ENCODE peak calls at places on chromosomes 1 and 21, in four cellular contexts. One of them, this sample, is unnamed.

GRCh38 chr1:1562556-1563195 is 12.0 kb downstream of the SSU72 start:
- DNase-seq in AG04450: no peak
- DNase-seq in GM12865: no peak
- DNase-seq in ovary: no peak
- DNase-seq in this sample: no peak

GRCh38 chr1:3530086-3530930 is 75.8 kb downstream of the ARHGEF16 start:
- DNase-seq in AG04450: no peak
- DNase-seq in GM12865: no peak
- DNase-seq in ovary: no peak
- DNase-seq in this sample: peak; percentile 46

GRCh38 chr1:69138172-69138571 is 429.6 kb upstream of the LRRC7 start:
- DNase-seq in AG04450: no peak
- DNase-seq in GM12865: no peak
- DNase-seq in ovary: no peak
- DNase-seq in this sample: no peak

GRCh38 chr1:183135336-183135735 is 50.7 kb upstream of the LAMC2 start:
- DNase-seq in AG04450: no peak
- DNase-seq in GM12865: no peak
- DNase-seq in ovary: no peak
- DNase-seq in this sample: no peak

GRCh38 chr1:20188455-20188817 is 2.1 kb upstream of the PLA2G2C start:
- DNase-seq in AG04450: no peak
- DNase-seq in GM12865: no peak
- DNase-seq in ovary: no peak
- DNase-seq in this sample: no peak

GRCh38 chr1:203099760-203100159 is 13.9 kb upstream of the MYOG start:
- DNase-seq in AG04450: no peak
- DNase-seq in GM12865: no peak
- DNase-seq in ovary: no peak
- DNase-seq in this sample: no peak

GRCh38 chr1:22949807-22950462 is 22.7 kb downstream of the LACTBL1 start:
- DNase-seq in AG04450: no peak
- DNase-seq in GM12865: no peak
- DNase-seq in ovary: no peak
- DNase-seq in this sample: no peak

GRCh38 chr1:204108312-204109141 is 35.6 kb downstream of the SOX13 start:
- DNase-seq in AG04450: no peak
- DNase-seq in GM12865: no peak
- DNase-seq in ovary: no peak
- DNase-seq in this sample: no peak

GRCh38 chr1:46983825-46984586 is 39.5 kb upstream of the CYP4X1 start:
- DNase-seq in AG04450: no peak
- DNase-seq in GM12865: no peak
- DNase-seq in ovary: no peak
- DNase-seq in this sample: no peak

GRCh38 chr1:93591291-93591832 is 90.3 kb downstream of the BCAR3 start:
- DNase-seq in AG04450: no peak
- DNase-seq in GM12865: no peak
- DNase-seq in ovary: no peak
- DNase-seq in this sample: no peak

GRCh38 chr1:209455133-209455532 is 128.4 kb upstream of the CAMK1G start:
- DNase-seq in AG04450: no peak
- DNase-seq in GM12865: no peak
- DNase-seq in ovary: no peak
- DNase-seq in this sample: no peak

GRCh38 chr1:235018720-235019444 is 109.8 kb downstream of the TOMM20 start:
- DNase-seq in AG04450: no peak
- DNase-seq in GM12865: no peak
- DNase-seq in ovary: no peak
- DNase-seq in this sample: no peak

GRCh38 chr21:43851593-43851992 is 13.4 kb upstream of the AGPAT3 start:
- DNase-seq in AG04450: no peak
- DNase-seq in GM12865: no peak
- DNase-seq in ovary: no peak
- DNase-seq in this sample: no peak

GRCh38 chr1:218347713-218348627 is 2.8 kb downstream of the TGFB2 start:
- DNase-seq in AG04450: no peak
- DNase-seq in GM12865: no peak
- DNase-seq in ovary: no peak
- DNase-seq in this sample: peak; percentile 73

GRCh38 chr1:45492691-45493090 is 1.7 kb upstream of the TESK2 start:
- DNase-seq in AG04450: no peak
- DNase-seq in GM12865: no peak
- DNase-seq in ovary: no peak
- DNase-seq in this sample: no peak

GRCh38 chr1:27630859-27631491 is 4.0 kb downstream of the FGR start:
- DNase-seq in AG04450: no peak
- DNase-seq in GM12865: peak; percentile 90
- DNase-seq in ovary: no peak
- DNase-seq in this sample: no peak

GRCh38 chr21:17699524-17700189 is 87.0 kb upstream of the BTG3 start:
- DNase-seq in AG04450: no peak
- DNase-seq in GM12865: peak; percentile 46
- DNase-seq in ovary: no peak
- DNase-seq in this sample: no peak

GRCh38 chr1:234719454-234720258 is 109.7 kb upstream of the IRF2BP2 start:
- DNase-seq in AG04450: no peak
- DNase-seq in GM12865: no peak
- DNase-seq in ovary: no peak
- DNase-seq in this sample: no peak

GRCh38 chr1:22359427-22359826 is 92.2 kb upstream of the ZBTB40 start:
- DNase-seq in AG04450: no peak
- DNase-seq in GM12865: no peak
- DNase-seq in ovary: no peak
- DNase-seq in this sample: no peak

GRCh38 chr1:156602557-156602993 is 1.3 kb upstream of the GPATCH4 start:
- DNase-seq in AG04450: no peak
- DNase-seq in GM12865: peak; percentile 43
- DNase-seq in ovary: no peak
- DNase-seq in this sample: no peak

GRCh38 chr1:22805672-22806038 is 95.0 kb downstream of the EPHB2 start:
- DNase-seq in AG04450: no peak
- DNase-seq in GM12865: no peak
- DNase-seq in ovary: no peak
- DNase-seq in this sample: no peak

GRCh38 chr1:212749924-212750535 is 41.5 kb downstream of the NSL1 start:
- DNase-seq in AG04450: peak; percentile 54
- DNase-seq in GM12865: peak; percentile 50
- DNase-seq in ovary: no peak
- DNase-seq in this sample: peak; percentile 40

GRCh38 chr1:119924948-119925898 is 28.9 kb upstream of the ADAM30 start:
- DNase-seq in AG04450: no peak
- DNase-seq in GM12865: no peak
- DNase-seq in ovary: no peak
- DNase-seq in this sample: no peak

GRCh38 chr1:240086726-240087125 is 5.0 kb upstream of the FMN2 start:
- DNase-seq in AG04450: no peak
- DNase-seq in GM12865: no peak
- DNase-seq in ovary: no peak
- DNase-seq in this sample: no peak

GRCh38 chr1:76381450-76382108 is 307.0 kb downstream of the ST6GALNAC3 start:
- DNase-seq in AG04450: peak; percentile 1
- DNase-seq in GM12865: no peak
- DNase-seq in ovary: no peak
- DNase-seq in this sample: no peak

GRCh38 chr1:246302251-246302625 is 204.8 kb downstream of the SMYD3 start:
- DNase-seq in AG04450: no peak
- DNase-seq in GM12865: no peak
- DNase-seq in ovary: no peak
- DNase-seq in this sample: no peak

GRCh38 chr1:223628858-223629257 is 36.6 kb downstream of the CAPN8 start:
- DNase-seq in AG04450: no peak
- DNase-seq in GM12865: no peak
- DNase-seq in ovary: no peak
- DNase-seq in this sample: no peak

GRCh38 chr21:44949161-44950015 is 9.6 kb downstream of the SLX9 start:
- DNase-seq in AG04450: no peak
- DNase-seq in GM12865: peak; percentile 81
- DNase-seq in ovary: peak; percentile 85
- DNase-seq in this sample: peak; percentile 74

GRCh38 chr1:9084883-9085282 is 15.4 kb upstream of the SLC2A5 start:
- DNase-seq in AG04450: no peak
- DNase-seq in GM12865: no peak
- DNase-seq in ovary: no peak
- DNase-seq in this sample: no peak

GRCh38 chr21:36917487-36918158 is 48.8 kb downstream of the HLCS start:
- DNase-seq in AG04450: peak; percentile 32
- DNase-seq in GM12865: peak; percentile 8
- DNase-seq in ovary: no peak
- DNase-seq in this sample: no peak

GRCh38 chr1:183195146-183195571 is 9.1 kb downstream of the LAMC2 start:
- DNase-seq in AG04450: no peak
- DNase-seq in GM12865: peak; percentile 60
- DNase-seq in ovary: no peak
- DNase-seq in this sample: peak; percentile 34

GRCh38 chr1:199700551-199700950 is 327.0 kb upstream of the NR5A2 start:
- DNase-seq in AG04450: no peak
- DNase-seq in GM12865: no peak
- DNase-seq in ovary: no peak
- DNase-seq in this sample: no peak

GRCh38 chr1:39673215-39673614 is 1.3 kb upstream of the NT5C1A start:
- DNase-seq in AG04450: no peak
- DNase-seq in GM12865: no peak
- DNase-seq in ovary: no peak
- DNase-seq in this sample: no peak

GRCh38 chr1:39671433-39671792 is 494 bp downstream of the NT5C1A start:
- DNase-seq in AG04450: no peak
- DNase-seq in GM12865: no peak
- DNase-seq in ovary: peak; percentile 46
- DNase-seq in this sample: no peak

GRCh38 chr1:39670689-39671088 is 1.2 kb downstream of the NT5C1A start:
- DNase-seq in AG04450: no peak
- DNase-seq in GM12865: no peak
- DNase-seq in ovary: no peak
- DNase-seq in this sample: no peak

GRCh38 chr1:39672551-39672947 is 642 bp upstream of the NT5C1A start:
- DNase-seq in AG04450: no peak
- DNase-seq in GM12865: peak; percentile 49
- DNase-seq in ovary: no peak
- DNase-seq in this sample: no peak

DNA sequence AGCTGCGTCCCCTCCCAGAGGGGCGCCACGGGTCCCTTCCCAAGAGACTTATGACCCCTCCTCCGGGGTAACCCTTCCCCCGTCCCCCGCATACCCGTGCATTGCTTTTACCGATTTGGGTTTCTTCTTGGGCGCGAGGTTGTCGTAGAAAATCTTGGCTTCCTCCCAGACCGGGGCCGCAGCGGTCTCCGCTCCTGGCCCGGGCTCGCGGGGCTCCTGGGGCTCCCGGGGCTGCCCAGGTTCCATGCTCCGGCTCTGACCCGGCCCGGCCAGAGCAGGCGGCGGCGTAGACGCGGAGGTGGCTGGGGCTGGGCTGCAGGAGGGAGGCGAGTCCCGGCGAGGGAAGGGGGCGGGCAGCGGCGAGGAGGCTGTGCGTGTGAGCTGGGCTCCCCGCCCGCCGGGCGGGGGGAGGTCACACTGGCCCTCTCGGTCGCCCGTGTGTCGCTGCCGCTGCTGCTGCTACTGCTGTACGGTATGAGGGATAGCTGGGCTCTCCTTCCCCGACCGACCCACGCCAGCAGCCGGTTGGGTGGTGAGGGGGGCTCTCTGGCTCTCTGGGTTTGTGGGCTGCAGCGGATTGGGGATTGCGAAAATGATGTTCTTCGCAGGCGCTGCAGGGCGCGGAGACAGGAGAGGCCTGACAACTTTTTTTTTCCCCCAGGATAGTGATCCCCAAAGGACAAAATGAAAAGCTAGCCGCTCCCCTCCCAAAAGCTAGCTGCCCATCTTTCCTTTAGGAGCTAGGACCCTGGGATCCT is at the start of gene NT5C1A:
- DNase-seq in AG04450: no peak
- DNase-seq in GM12865: peak; percentile 45
- DNase-seq in ovary: peak; percentile 31
- DNase-seq in this sample: no peak
- H3K4me3 ChIP-seq in AG04450: peak within 1 kb of the TSS; percentile 45
- H3K4me3 ChIP-seq in GM12865: peak within 1 kb of the TSS; percentile 50
- H3K4me3 ChIP-seq in ovary: peak within 1 kb of the TSS; percentile 43
- H3K4me3 ChIP-seq in this sample: no peak within 1 kb of the TSS

GRCh38 chr1:207309775-207310273 is 11.7 kb upstream of the CD55 start:
- DNase-seq in AG04450: peak; percentile 38
- DNase-seq in GM12865: peak; percentile 24
- DNase-seq in ovary: peak; percentile 24
- DNase-seq in this sample: peak; percentile 81
- H3K4me3 ChIP-seq in AG04450: no peak overlapping the region
- H3K4me3 ChIP-seq in GM12865: no peak overlapping the region
- H3K4me3 ChIP-seq in ovary: no peak overlapping the region
- H3K4me3 ChIP-seq in this sample: no peak overlapping the region

DNA sequence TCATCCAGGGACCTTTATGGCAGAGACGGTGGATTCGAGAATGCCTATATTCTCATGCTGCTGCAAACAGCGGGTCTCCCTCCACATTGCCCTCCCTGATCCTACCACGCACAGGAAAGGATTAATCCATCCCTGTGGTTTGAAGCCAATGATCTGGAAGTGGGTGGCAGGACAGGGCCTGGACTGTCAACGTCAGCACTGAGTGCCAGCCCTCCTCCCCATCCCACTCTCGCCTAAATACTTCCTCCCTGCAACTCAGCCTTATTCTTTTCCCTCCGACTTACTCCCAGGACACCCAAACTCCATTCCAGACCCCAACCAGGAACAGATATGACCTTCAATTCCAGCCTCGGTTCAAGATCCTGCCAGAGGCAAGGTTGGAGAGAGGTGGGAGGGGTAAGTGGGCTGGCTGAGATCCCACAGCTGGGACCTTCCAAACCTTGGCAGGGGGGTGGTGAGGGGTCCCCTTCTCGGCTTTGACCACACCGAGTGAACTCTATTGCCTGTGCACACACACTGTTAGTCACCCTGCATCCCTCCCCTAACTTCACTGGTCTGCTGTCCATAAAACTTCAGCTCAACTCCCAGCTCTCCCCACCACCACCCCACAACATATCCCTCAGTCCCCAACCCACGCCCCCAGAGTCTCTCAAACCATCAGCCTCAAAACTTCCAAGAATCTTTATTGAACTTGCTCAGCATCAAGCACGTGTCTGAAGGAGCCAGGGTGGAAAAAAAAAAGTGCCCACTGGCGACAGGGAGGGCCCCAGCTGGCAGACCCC is 2.4 kb upstream of the S100A5 start:
- DNase-seq in AG04450: no peak
- DNase-seq in GM12865: no peak
- DNase-seq in ovary: no peak
- DNase-seq in this sample: no peak
- H3K4me3 ChIP-seq in AG04450: no peak overlapping the region
- H3K4me3 ChIP-seq in GM12865: no peak overlapping the region
- H3K4me3 ChIP-seq in ovary: no peak overlapping the region
- H3K4me3 ChIP-seq in this sample: peak overlapping the region; percentile 61

DNA sequence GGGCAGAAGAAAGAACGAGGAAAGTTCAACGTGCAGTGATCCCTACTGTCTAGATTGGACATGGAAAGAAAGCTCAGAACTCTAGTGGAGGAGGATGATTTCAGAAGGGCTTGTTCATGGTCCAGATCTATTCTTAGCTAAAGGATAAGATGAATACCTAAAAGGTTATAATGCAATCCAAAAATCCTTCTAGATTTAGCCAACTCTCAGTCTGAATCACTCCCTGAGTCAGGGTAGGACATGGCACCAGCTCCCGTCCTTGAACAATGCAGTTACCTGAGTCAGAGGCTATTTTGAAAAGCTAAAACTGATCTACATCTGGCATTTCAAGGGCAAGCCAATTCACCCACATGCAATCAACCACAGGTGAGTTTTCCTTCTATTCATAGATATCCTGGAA is 38.8 kb upstream of the HIVEP3 start:
- DNase-seq in AG04450: no peak
- DNase-seq in GM12865: no peak
- DNase-seq in ovary: no peak
- DNase-seq in this sample: peak; percentile 74
- H3K4me3 ChIP-seq in AG04450: no peak overlapping the region
- H3K4me3 ChIP-seq in GM12865: no peak overlapping the region
- H3K4me3 ChIP-seq in ovary: no peak overlapping the region
- H3K4me3 ChIP-seq in this sample: no peak overlapping the region